ENCODE peak calls at places on chromosomes 3 and 15, in eight cellular contexts. G is neural progenitor cell, F is lower lobe of right lung, U is thoracic aorta, V is GM12865, W is uterus, Y is fibroblast of mammary gland, B is cardiac fibroblast. K is an unnamed sample.

GRCh38 chr3:41662288-41662687 is 299.6 kb downstream of the ULK4 start:
- DNase-seq in U (no peak), F (no peak), G (no peak), B (no peak), W (no peak), Y (peak; percentile 52), V (no peak), K (no peak)

GRCh38 chr3:51581529-51581928 is 43.0 kb downstream of the RAD54L2 start:
- DNase-seq in U (no peak), Y (peak; percentile 67), W (no peak), F (no peak), V (no peak), G (no peak), B (peak; percentile 16), K (no peak)

GRCh38 chr15:89543389-89543788 is 31.9 kb upstream of the TICRR start:
- DNase-seq in G (no peak), V (no peak), F (no peak), Y (no peak), U (no peak), W (no peak), B (no peak), K (no peak)

GRCh38 chr3:18357747-18358146 is 67.4 kb downstream of the SATB1 start:
- DNase-seq in F (no peak), W (no peak), V (no peak), B (no peak), G (no peak), U (no peak), Y (no peak), K (no peak)

GRCh38 chr15:79185199-79185598 is 94.6 kb upstream of the RASGRF1 start:
- DNase-seq in Y (no peak), G (peak; percentile 25), U (no peak), B (no peak), W (no peak), F (no peak), V (peak; percentile 22), K (no peak)

GRCh38 chr3:128505771-128506170 is 12.8 kb upstream of the GATA2 start:
- DNase-seq in B (no peak), U (no peak), W (no peak), V (no peak), Y (peak; percentile 24), F (no peak), G (no peak), K (no peak)

GRCh38 chr15:93497256-93497655 is 408.2 kb upstream of the RGMA start:
- DNase-seq in Y (no peak), V (no peak), B (no peak), W (no peak), F (no peak), U (no peak), G (no peak), K (no peak)

GRCh38 chr15:101179341-101180153 is 72.3 kb downstream of the CHSY1 start:
- DNase-seq in W (no peak), Y (peak; percentile 63), G (no peak), F (no peak), V (no peak), U (no peak), B (peak; percentile 48), K (no peak)

GRCh38 chr3:127702151-127702578 is 29.4 kb downstream of the ABTB1 start:
- DNase-seq in G (no peak), Y (no peak), U (no peak), V (no peak), W (no peak), B (peak; percentile 76), F (peak; percentile 42), K (peak; percentile 54)

GRCh38 chr3:132268956-132269355 is 48.3 kb upstream of the ACP3 start:
- DNase-seq in B (peak; percentile 60), W (no peak), G (peak; percentile 48), V (peak; percentile 49), U (no peak), F (no peak), Y (peak; percentile 46), K (no peak)

GRCh38 chr3:11059090-11059798 is 66.7 kb downstream of the SLC6A1 start:
- DNase-seq in W (peak; percentile 50), Y (peak; percentile 74), U (peak; percentile 23), B (peak; percentile 81), V (peak; percentile 24), F (no peak), G (peak; percentile 85), K (no peak)

GRCh38 chr3:36493051-36493450 is 112.7 kb downstream of the STAC start:
- DNase-seq in U (no peak), Y (no peak), V (no peak), F (no peak), B (no peak), G (no peak), W (no peak), K (no peak)

GRCh38 chr15:82951472-82952155 is 906 bp downstream of the HOMER2 start:
- DNase-seq in V (no peak), Y (peak; percentile 6), U (no peak), G (no peak), F (no peak), B (no peak), W (no peak), K (no peak)

GRCh38 chr3:46893146-46893748 is 15.7 kb downstream of the PTH1R start:
- DNase-seq in Y (no peak), F (peak; percentile 37), U (no peak), G (peak; percentile 21), B (no peak), V (no peak), W (no peak), K (peak; percentile 49)

GRCh38 chr3:46890132-46890531 is 12.6 kb downstream of the PTH1R start:
- DNase-seq in W (no peak), V (no peak), U (no peak), B (no peak), Y (no peak), F (no peak), G (no peak), K (no peak)

GRCh38 chr3:46892285-46893145 is 15.0 kb downstream of the PTH1R start:
- DNase-seq in F (peak; percentile 85), G (peak; percentile 93), U (peak; percentile 71), B (peak; percentile 76), V (peak; percentile 40), W (peak; percentile 63), Y (peak; percentile 37), K (peak; percentile 42)

GRCh38 chr3:46889381-46890110 is 12.0 kb downstream of the PTH1R start:
- DNase-seq in V (no peak), F (no peak), U (no peak), Y (no peak), B (peak; percentile 28), G (no peak), W (peak; percentile 47), K (no peak)

GRCh38 chr3:46891132-46891531 is 13.6 kb downstream of the PTH1R start:
- DNase-seq in W (no peak), F (no peak), U (no peak), B (no peak), G (no peak), Y (no peak), V (no peak), K (no peak)
- TF ChIP-seq CTCF in W (no peak), F (no peak), U (no peak), B (no peak), G (no peak), Y (no peak), V (no peak), K (no peak)

GRCh38 chr3:42700366-42701288 is 2.0 kb downstream of the HHATL start:
- DNase-seq in Y (no peak), W (no peak), U (no peak), V (no peak), G (no peak), B (no peak), F (peak; percentile 25), K (no peak)

GRCh38 chr3:42699511-42699971 is 3.1 kb downstream of the HHATL start:
- DNase-seq in Y (no peak), V (no peak), G (no peak), B (no peak), F (peak; percentile 22), U (no peak), W (no peak), K (no peak)

GRCh38 chr3:42702982-42703694 is 540 bp upstream of the HHATL start:
- DNase-seq in W (no peak), Y (no peak), B (no peak), G (no peak), F (peak; percentile 16), V (no peak), U (no peak), K (no peak)

GRCh38 chr3:42702066-42702951 is at the start of gene HHATL:
- DNase-seq in F (peak; percentile 40), G (no peak), W (no peak), V (no peak), U (no peak), Y (no peak), B (no peak), K (no peak)

GRCh38 chr3:42701371-42702065 is 1.1 kb downstream of the HHATL start:
- DNase-seq in V (peak; percentile 51), F (peak; percentile 67), B (peak; percentile 42), Y (no peak), U (peak; percentile 12), W (no peak), G (peak; percentile 90), K (no peak)
- TF ChIP-seq CTCF in V (no peak), F (no peak), B (no peak), Y (no peak), U (no peak), W (no peak), G (no peak), K (no peak)

GRCh38 chr3:182605882-182606611 is 187.3 kb upstream of the ATP11B start:
- DNase-seq in Y (no peak), W (no peak), G (no peak), B (no peak), V (no peak), F (no peak), U (no peak), K (no peak)

GRCh38 chr3:182612332-182612731 is 181.0 kb upstream of the ATP11B start:
- DNase-seq in B (no peak), W (no peak), U (no peak), F (no peak), G (no peak), V (no peak), Y (no peak), K (no peak)

GRCh38 chr3:182606905-182607504 is 186.3 kb upstream of the ATP11B start:
- DNase-seq in V (no peak), B (no peak), U (no peak), F (no peak), G (no peak), W (no peak), Y (no peak), K (no peak)

GRCh38 chr3:182609575-182610156 is 183.6 kb upstream of the ATP11B start:
- DNase-seq in Y (no peak), U (no peak), W (no peak), G (no peak), B (no peak), F (peak; percentile 61), V (no peak), K (no peak)

DNA sequence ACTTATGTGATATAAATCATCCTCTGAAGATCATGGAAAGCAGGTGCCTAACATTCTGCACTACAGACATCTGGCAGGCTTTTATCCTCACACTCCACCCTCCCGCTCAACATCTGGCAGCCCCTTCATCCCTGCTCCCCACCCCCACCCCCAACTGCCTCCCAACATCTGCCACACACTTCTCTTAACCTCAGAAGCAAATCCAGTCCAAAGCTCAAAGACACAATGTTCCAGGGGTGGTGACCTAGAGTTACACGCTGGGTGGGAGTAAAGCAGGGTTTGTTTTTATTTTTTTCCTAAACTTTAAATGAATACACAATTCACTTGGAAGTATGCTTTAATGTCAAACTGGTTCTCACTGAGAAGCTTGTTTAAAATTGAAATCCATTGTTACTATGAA is 184.4 kb upstream of the ATP11B start:
- DNase-seq in U (no peak), W (no peak), F (no peak), G (no peak), B (no peak), Y (no peak), V (no peak), K (no peak)
- TF ChIP-seq CTCF in U (no peak), W (no peak), F (no peak), G (no peak), B (no peak), Y (no peak), V (no peak), K (no peak)

GRCh38 chr15:98647774-98648653 is at the start of gene IGF1R:
- DNase-seq in B (peak; percentile 93), Y (peak; percentile 82), V (peak; percentile 94), F (peak; percentile 91), U (peak; percentile 53), G (peak; percentile 96), W (peak; percentile 85), K (no peak)
- TF ChIP-seq CTCF in B (no peak), Y (no peak), V (no peak), F (no peak), U (peak; percentile 2), G (peak; percentile 9), W (peak; percentile 51), K (peak; percentile 71)

K was measured in chondrocyte.